ENCODE peak calls at places on chromosome 5, in seven cellular contexts. F, N, J, C, V, Q and L are unnamed samples.

GRCh38 chr5:81773574-81773973 is 22.7 kb upstream of the SSBP2 start:
- DNase-seq in F (no peak), N (no peak), J (no peak), C (no peak), V (no peak), Q (no peak), L (no peak)

GRCh38 chr5:137206030-137206715 is 293.0 kb downstream of the SPOCK1 start:
- DNase-seq in F (no peak), N (no peak), J (peak; percentile 25), C (no peak), V (no peak), Q (no peak), L (no peak)

GRCh38 chr5:135488727-135489465 is 36.7 kb upstream of the TIFAB start:
- DNase-seq in F (peak; percentile 81), N (peak; percentile 37), J (peak; percentile 11), C (peak; percentile 62), V (peak; percentile 81), Q (no peak), L (peak; percentile 94)

GRCh38 chr5:132561601-132562000 is 4.8 kb downstream of the RAD50 start:
- DNase-seq in F (no peak), N (no peak), J (no peak), C (no peak), V (no peak), Q (no peak), L (no peak)

GRCh38 chr5:77748160-77748559 is 28.0 kb downstream of the TBCA start:
- DNase-seq in F (no peak), N (no peak), J (no peak), C (no peak), V (peak; percentile 16), Q (no peak), L (no peak)

GRCh38 chr5:173802670-173803165 is 85.4 kb upstream of the CPEB4 start:
- DNase-seq in F (peak; percentile 95), N (no peak), J (no peak), C (no peak), V (no peak), Q (no peak), L (no peak)

GRCh38 chr5:163190762-163191161 is 246.6 kb upstream of the CCNG1 start:
- DNase-seq in F (no peak), N (no peak), J (no peak), C (no peak), V (no peak), Q (peak; percentile 3), L (no peak)

GRCh38 chr5:153352685-153353219 is 137.7 kb upstream of the GRIA1 start:
- DNase-seq in F (no peak), N (no peak), J (no peak), C (no peak), V (no peak), Q (peak; percentile 44), L (no peak)

GRCh38 chr5:75603421-75603820 is 7.8 kb upstream of the ANKDD1B start:
- DNase-seq in F (no peak), N (no peak), J (peak; percentile 66), C (no peak), V (no peak), Q (no peak), L (no peak)

GRCh38 chr5:97098864-97099454 is 43.5 kb downstream of the LIX1 start:
- DNase-seq in F (no peak), N (no peak), J (no peak), C (no peak), V (no peak), Q (no peak), L (no peak)

GRCh38 chr5:173750538-173751265 is 134.3 kb upstream of the BOD1 start:
- DNase-seq in F (no peak), N (no peak), J (no peak), C (no peak), V (no peak), Q (no peak), L (no peak)

GRCh38 chr5:104187656-104188055 is 625.1 kb upstream of the NUDT12 start:
- DNase-seq in F (no peak), N (no peak), J (no peak), C (no peak), V (no peak), Q (no peak), L (no peak)

GRCh38 chr5:154190652-154191304 is at the start of gene GALNT10:
- DNase-seq in F (peak; percentile 23), N (peak; percentile 21), J (peak; percentile 20), C (no peak), V (peak; percentile 84), Q (no peak), L (peak; percentile 73)

DNA sequence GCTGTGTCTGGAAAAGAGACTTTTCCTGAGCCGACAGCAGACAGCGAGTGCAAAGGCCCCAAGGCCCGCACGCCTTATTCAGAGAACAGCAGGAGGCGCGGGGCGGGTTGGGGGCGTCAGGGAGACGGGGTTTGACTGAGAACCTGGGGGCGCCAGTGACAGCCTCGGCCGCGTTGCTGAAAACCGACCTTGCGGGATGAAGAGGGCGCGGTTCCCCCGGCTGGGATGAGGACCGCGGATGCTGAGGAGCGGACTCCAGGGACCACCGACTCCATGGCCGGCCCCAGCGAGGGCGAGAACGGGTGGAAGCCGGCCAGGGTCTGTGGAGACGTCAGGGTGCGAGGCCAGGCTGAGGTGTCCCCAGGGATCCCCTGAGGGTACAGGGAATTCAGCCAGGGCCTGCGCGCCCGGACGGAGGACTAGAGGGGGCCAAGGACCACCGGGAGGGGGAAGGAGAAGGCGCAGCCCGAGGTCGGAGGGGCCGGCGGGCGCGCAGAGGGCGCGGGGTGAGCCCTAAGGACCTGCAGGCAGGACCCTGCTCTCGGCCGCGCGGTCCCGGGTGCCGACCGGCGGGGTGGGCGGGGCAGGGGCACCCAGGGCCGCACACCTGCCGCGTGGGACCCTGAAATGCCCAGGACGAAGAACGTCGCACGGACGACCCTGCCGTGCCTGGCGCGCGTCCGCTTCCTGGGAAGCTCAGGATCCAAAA is 836 bp upstream of the AHRR start:
- DNase-seq in F (no peak), N (no peak), J (no peak), C (no peak), V (no peak), Q (no peak), L (peak; percentile 58)
- TF ChIP-seq EZH2 in F (no peak), N (no peak), J (peak; percentile 95), C (peak; percentile 75), V (no peak), Q (no peak), L (no peak)

GRCh38 chr5:148910686-148911361 is 84.4 kb downstream of the ADRB2 start:
- DNase-seq in F (no peak), N (peak; percentile 38), J (peak; percentile 63), C (no peak), V (no peak), Q (no peak), L (no peak)

GRCh38 chr5:148906968-148907367 is 80.6 kb downstream of the ADRB2 start:
- DNase-seq in F (no peak), N (no peak), J (no peak), C (no peak), V (no peak), Q (no peak), L (no peak)

GRCh38 chr5:148910216-148910615 is 83.8 kb downstream of the ADRB2 start:
- DNase-seq in F (no peak), N (no peak), J (no peak), C (no peak), V (no peak), Q (no peak), L (no peak)

GRCh38 chr5:148909766-148910165 is 83.4 kb downstream of the ADRB2 start:
- DNase-seq in F (no peak), N (no peak), J (peak; percentile 59), C (no peak), V (no peak), Q (no peak), L (no peak)

GRCh38 chr5:148909001-148909400 is 82.6 kb downstream of the ADRB2 start:
- DNase-seq in F (no peak), N (no peak), J (peak; percentile 82), C (no peak), V (no peak), Q (no peak), L (no peak)
- H3K4me1 ChIP-seq in F (no peaks in the 10 kb centered on the region), N (peaks cover 21% of the 10 kb centered on the region), J (peaks cover 47% of the 10 kb centered on the region), C (peaks cover 14% of the 10 kb centered on the region), V (no peaks in the 10 kb centered on the region), Q (no peaks in the 10 kb centered on the region), L (peaks cover 17% of the 10 kb centered on the region)

GRCh38 chr5:95857185-95857945 is 34.8 kb upstream of the GLRX start:
- DNase-seq in F (peak; percentile 93), N (no peak), J (peak; percentile 97), C (no peak), V (peak; percentile 46), Q (no peak), L (no peak)

GRCh38 chr5:95859327-95860060 is 37.0 kb upstream of the GLRX start:
- DNase-seq in F (no peak), N (no peak), J (no peak), C (no peak), V (no peak), Q (no peak), L (no peak)

GRCh38 chr5:95856501-95856981 is 34.0 kb upstream of the GLRX start:
- DNase-seq in F (no peak), N (no peak), J (no peak), C (no peak), V (no peak), Q (no peak), L (no peak)

GRCh38 chr5:95858661-95859326 is 36.3 kb upstream of the GLRX start:
- DNase-seq in F (peak; percentile 90), N (peak; percentile 71), J (peak; percentile 99), C (peak; percentile 82), V (peak; percentile 89), Q (peak; percentile 67), L (peak; percentile 88)

DNA sequence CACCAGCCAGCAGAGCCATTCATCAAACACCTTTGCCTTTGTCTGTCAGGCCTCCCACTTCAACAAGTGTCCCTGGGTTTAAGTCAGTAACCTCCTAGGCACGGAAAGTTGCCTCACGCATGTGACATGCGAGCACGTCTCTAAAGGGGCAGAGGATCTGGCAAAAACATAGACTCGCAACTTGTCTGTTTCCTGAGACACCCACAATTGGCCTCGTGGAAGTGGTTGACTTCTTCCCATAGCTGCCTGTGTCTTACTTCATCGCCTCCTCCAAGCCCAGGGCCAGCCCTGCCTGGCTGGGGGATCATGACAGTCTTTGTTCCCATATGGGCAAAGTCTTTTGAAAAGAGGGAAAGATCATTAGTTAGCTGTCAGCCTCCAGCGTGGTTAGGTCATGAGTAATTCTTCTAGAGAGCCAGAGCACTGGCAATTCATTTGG is 35.5 kb upstream of the GLRX start:
- DNase-seq in F (peak; percentile 32), N (no peak), J (peak; percentile 31), C (no peak), V (no peak), Q (no peak), L (no peak)
- TF ChIP-seq POLR2AphosphoS5 in F (no peak), N (no peak), J (no peak), C (no peak), V (no peak), Q (no peak), L (no peak)

GRCh38 chr5:139637438-139638089 is 10.6 kb upstream of the CXXC5 start:
- DNase-seq in F (peak; percentile 78), N (no peak), J (peak; percentile 55), C (no peak), V (peak; percentile 88), Q (no peak), L (peak; percentile 88)
- TF ChIP-seq EZH2 in F (no peak), N (no peak), J (peak; percentile 23), C (no peak), V (no peak), Q (no peak), L (no peak)

GRCh38 chr5:126849101-126849678 is 72.3 kb downstream of the LMNB1 start:
- DNase-seq in F (no peak), N (no peak), J (no peak), C (no peak), V (no peak), Q (no peak), L (no peak)
- H3K4me1 ChIP-seq in F (no peaks in the 10 kb centered on the region), N (no peaks in the 10 kb centered on the region), J (peaks cover 36% of the 10 kb centered on the region), C (peaks cover 19% of the 10 kb centered on the region), V (peaks cover 31% of the 10 kb centered on the region), Q (peaks cover 12% of the 10 kb centered on the region), L (peaks cover 59% of the 10 kb centered on the region)